ENCODE peak calls at places on chromosome 2, in seven cellular contexts. R is IMR-90, W is suprapubic skin, C is breast epithelium, Z is adrenal gland, J is heart left ventricle, T is uterus. E is an unnamed sample.

GRCh38 chr2:64277101-64277849 is 133.1 kb upstream of the PELI1 start:
- DNase-seq in R (no peak), W (no peak), C (no peak), Z (no peak), J (no peak), T (no peak), E (no peak)

GRCh38 chr2:198134287-198134955 is 330.0 kb downstream of the PLCL1 start:
- DNase-seq in R (no peak), W (no peak), C (no peak), Z (no peak), J (no peak), T (no peak), E (no peak)

GRCh38 chr2:43018179-43019024 is 208.0 kb downstream of the ZFP36L2 start:
- DNase-seq in R (peak; percentile 84), W (peak; percentile 94), C (peak; percentile 67), Z (peak; percentile 96), J (peak; percentile 74), T (peak; percentile 95), E (peak; percentile 90)

GRCh38 chr2:95026471-95027368 is 1.2 kb downstream of the MAL start:
- DNase-seq in R (no peak), W (no peak), C (no peak), Z (no peak), J (no peak), T (no peak), E (no peak)

GRCh38 chr2:220880623-220881022 is 691.5 kb downstream of the EPHA4 start:
- DNase-seq in R (no peak), W (no peak), C (no peak), Z (no peak), J (no peak), T (no peak), E (no peak)

GRCh38 chr2:238141541-238142318 is 3.3 kb downstream of the KLHL30 start:
- DNase-seq in R (no peak), W (no peak), C (peak; percentile 72), Z (no peak), J (no peak), T (no peak), E (no peak)

GRCh38 chr2:74414913-74415761 is 6.3 kb downstream of the C2orf81 start:
- DNase-seq in R (no peak), W (no peak), C (no peak), Z (no peak), J (peak; percentile 66), T (peak; percentile 62), E (peak; percentile 57)

GRCh38 chr2:211181626-211182025 is 625.2 kb downstream of the CPS1 start:
- DNase-seq in R (no peak), W (no peak), C (no peak), Z (no peak), J (no peak), T (no peak), E (no peak)

GRCh38 chr2:191811807-191812602 is 34.9 kb downstream of the CAVIN2 start:
- DNase-seq in R (peak; percentile 69), W (no peak), C (peak; percentile 56), Z (peak; percentile 50), J (peak; percentile 54), T (peak; percentile 66), E (peak; percentile 77)

GRCh38 chr2:97713296-97714083 is at the start of gene ZAP70:
- DNase-seq in R (no peak), W (peak; percentile 66), C (peak; percentile 10), Z (no peak), J (no peak), T (no peak), E (no peak)

GRCh38 chr2:158686166-158686792 is 108.8 kb upstream of the DAPL1 start:
- DNase-seq in R (peak; percentile 26), W (no peak), C (no peak), Z (no peak), J (no peak), T (no peak), E (peak; percentile 57)
- H3K27ac ChIP-seq in R (no peak overlapping the region), W (no peak overlapping the region), C (no peak overlapping the region), Z (no peak overlapping the region), J (peak overlapping the region; percentile 14), T (no peak overlapping the region), E (no peak overlapping the region)

GRCh38 chr2:128027801-128028667 is at the start of gene SAP130:
- DNase-seq in R (peak; percentile 89), W (peak; percentile 99), C (peak; percentile 98), Z (peak; percentile 98), J (peak; percentile 99), T (peak; percentile 97), E (peak; percentile 99)
- TF ChIP-seq POLR2A in R (peak; percentile 57), W (no peak), C (peak; percentile 44), Z (peak; percentile 30), J (peak; percentile 72), T (no peak), E (no peak)

GRCh38 chr2:228699888-228700287 is 518.4 kb upstream of the SPHKAP start:
- DNase-seq in R (no peak), W (no peak), C (no peak), Z (no peak), J (no peak), T (no peak), E (no peak)
- H3K27ac ChIP-seq in R (no peak overlapping the region), W (no peak overlapping the region), C (no peak overlapping the region), Z (no peak overlapping the region), J (no peak overlapping the region), T (no peak overlapping the region), E (no peak overlapping the region)

GRCh38 chr2:202101049-202101579 is 28.1 kb downstream of the KIAA2012 start:
- DNase-seq in R (no peak), W (no peak), C (no peak), Z (no peak), J (no peak), T (no peak), E (no peak)

GRCh38 chr2:202099515-202099914 is 26.5 kb downstream of the KIAA2012 start:
- DNase-seq in R (no peak), W (no peak), C (no peak), Z (no peak), J (no peak), T (no peak), E (no peak)

GRCh38 chr2:202102425-202103005 is 29.5 kb downstream of the KIAA2012 start:
- DNase-seq in R (no peak), W (no peak), C (no peak), Z (no peak), J (no peak), T (no peak), E (no peak)

GRCh38 chr2:202096736-202097135 is 23.7 kb downstream of the KIAA2012 start:
- DNase-seq in R (peak; percentile 88), W (no peak), C (no peak), Z (no peak), J (no peak), T (no peak), E (no peak)

GRCh38 chr2:202098336-202098735 is 25.3 kb downstream of the KIAA2012 start:
- DNase-seq in R (peak; percentile 53), W (no peak), C (no peak), Z (no peak), J (no peak), T (no peak), E (no peak)
- TF ChIP-seq POLR2A in R (no peak), W (no peak), C (no peak), Z (no peak), J (no peak), T (no peak), E (no peak)

E was measured in testis.